ENCODE peak calls at places on chromosome 5, in five cellular contexts. Z is fibroblast of pulmonary artery; T is activated naive CD8-positive, alpha-beta T cell treated with anti-CD3 and anti-CD28 coated beads for 36 hours; H is amniotic stem cell; V is heart right ventricle. D is an unnamed sample.

GRCh38 chr5:107058239-107058638 is 612.5 kb downstream of the EFNA5 start:
- DNase-seq in Z (no peak), T (no peak), H (no peak), V (no peak), D (no peak)

GRCh38 chr5:97131139-97131710 is 11.2 kb downstream of the LIX1 start:
- DNase-seq in Z (peak; percentile 24), T (no peak), H (no peak), V (no peak), D (no peak)

GRCh38 chr5:17305024-17305423 is 87.6 kb downstream of the BASP1 start:
- DNase-seq in Z (peak; percentile 44), T (no peak), H (no peak), V (no peak), D (no peak)

GRCh38 chr5:143227301-143227700 is 176.2 kb downstream of the NR3C1 start:
- DNase-seq in Z (no peak), T (no peak), H (no peak), V (no peak), D (no peak)

GRCh38 chr5:873328-873727 is 19.3 kb downstream of the BRD9 start:
- DNase-seq in Z (no peak), T (no peak), H (no peak), V (no peak), D (no peak)

GRCh38 chr5:179115845-179116524 is 55.8 kb downstream of the ZNF354C start:
- DNase-seq in Z (no peak), T (no peak), H (no peak), V (no peak), D (no peak)

GRCh38 chr5:150219142-150219541 is 29.3 kb downstream of the SLC6A7 start:
- DNase-seq in Z (peak; percentile 11), T (no peak), H (no peak), V (no peak), D (no peak)

GRCh38 chr5:58497956-58498942 is 7.0 kb downstream of the GAPT start:
- DNase-seq in Z (peak; percentile 63), T (no peak), H (peak; percentile 11), V (peak; percentile 36), D (no peak)

GRCh38 chr5:132506094-132506692 is 15.6 kb upstream of the IRF1 start:
- DNase-seq in Z (peak; percentile 91), T (peak; percentile 5), H (peak; percentile 73), V (no peak), D (peak; percentile 32)